ENCODE peak calls at places on chromosome 6, in four cellular contexts. V is stimulated activated naive B cell treated with anti-CD40 and anti-IgM and Interleukin-4, amounts not matched to agents 10 μg/mL and 1 μg/mL and 100 μg/mL, for 72 hours; X is D341Med; N is stimulated activated naive CD4-positive, alpha-beta T cell. Y is an unnamed sample.

GRCh38 chr6:167031082-167031709 is 32.0 kb downstream of the CEP43 start:
- DNase-seq in V (no peak), X (no peak), N (no peak), Y (no peak)

GRCh38 chr6:108559884-108560462 is 744 bp upstream of the FOXO3 start:
- DNase-seq in V (no peak), X (peak), N (no peak), Y (peak)

GRCh38 chr6:154751020-154751800 is 18.0 kb downstream of the SCAF8 start:
- DNase-seq in N (no peak), V (no peak), X (no peak), Y (no peak)

GRCh38 chr6:170031684-170032121 is 259.2 kb downstream of the DLL1 start:
- DNase-seq in V (no peak), X (no peak), N (no peak), Y (peak)

GRCh38 chr6:31473780-31474725 is 23.9 kb upstream of the MICB start:
- DNase-seq in N (no peak), V (no peak), X (no peak), Y (peak)

GRCh38 chr6:28922841-28923317 is 906 bp downstream of the TRIM27 start:
- DNase-seq in N (peak), X (no peak), V (peak), Y (peak)

GRCh38 chr6:30510419-30510818 is 21.1 kb downstream of the HLA-E start:
- DNase-seq in V (no peak), N (no peak), X (no peak), Y (no peak)

GRCh38 chr6:166456360-166457156 is 73.8 kb upstream of the MPC1 start:
- DNase-seq in X (no peak), V (no peak), N (no peak), Y (no peak)

GRCh38 chr6:120378582-120379220 is 955.6 kb downstream of the TBC1D32 start:
- DNase-seq in N (no peak), V (no peak), X (peak), Y (no peak)

GRCh38 chr6:12962529-12962928 is 246.0 kb downstream of the PHACTR1 start:
- DNase-seq in V (no peak), N (no peak), X (no peak), Y (no peak)

GRCh38 chr6:110681543-110682459 is 133.5 kb downstream of the CDK19 start:
- DNase-seq in V (no peak), N (no peak), X (no peak), Y (no peak)

GRCh38 chr6:116531675-116532570 is 13.6 kb downstream of the TRAPPC3L start:
- DNase-seq in V (peak), X (peak), N (peak), Y (peak)

Y was measured in MG63.